ENCODE peak calls at places on chromosome 21, in ten cellular contexts. D is NCI-H1092, J is HFFc6, X is AG04450, M is H9, F is heart right ventricle, H is mammary epithelial cell, W is body of pancreas, Q is hippocampal formation, B is AG09319. V is an unnamed sample.

GRCh38 chr21:38300180-38300579 is 43.4 kb downstream of the KCNJ15 start:
- DNase-seq in D (no peak), J (no peak), X (no peak), M (no peak), F (no peak), H (no peak), W (no peak), Q (no peak), B (no peak), V (no peak)

GRCh38 chr21:36209626-36210171 is 53.1 kb downstream of the DOP1B start:
- DNase-seq in D (peak; percentile 23), J (peak; percentile 68), X (peak; percentile 56), M (peak; percentile 78), F (peak; percentile 19), H (peak; percentile 73), W (peak; percentile 82), Q (no peak), B (peak; percentile 36), V (peak; percentile 76)

GRCh38 chr21:38080888-38081287 is 164.6 kb upstream of the KCNJ6 start:
- DNase-seq in D (no peak), J (no peak), X (no peak), M (no peak), F (peak; percentile 14), H (no peak), W (no peak), Q (no peak), B (no peak), V (no peak)

GRCh38 chr21:32004281-32004680 is 131.5 kb downstream of the HUNK start:
- DNase-seq in D (no peak), J (no peak), X (no peak), M (no peak), F (no peak), H (no peak), W (no peak), Q (no peak), B (no peak), V (no peak)

GRCh38 chr21:41639336-41639735 is 127.5 kb downstream of the RIPK4 start:
- DNase-seq in D (no peak), J (no peak), X (no peak), M (no peak), F (no peak), H (no peak), W (no peak), Q (no peak), B (no peak), V (no peak)

GRCh38 chr21:36784942-36785341 is 86.0 kb downstream of the SIM2 start:
- DNase-seq in D (no peak), J (no peak), X (no peak), M (no peak), F (peak; percentile 57), H (no peak), W (no peak), Q (no peak), B (no peak), V (no peak)

GRCh38 chr21:32143222-32143939 is 135.5 kb downstream of the MIS18A start:
- DNase-seq in D (no peak), J (no peak), X (no peak), M (peak; percentile 43), F (peak; percentile 14), H (no peak), W (peak; percentile 3), Q (no peak), B (peak; percentile 14), V (no peak)

GRCh38 chr21:42595281-42596187 is 57.9 kb upstream of the PDE9A start:
- DNase-seq in D (no peak), J (no peak), X (no peak), M (no peak), F (no peak), H (no peak), W (no peak), Q (no peak), B (no peak), V (peak; percentile 41)

GRCh38 chr21:36806103-36806502 is 107.2 kb downstream of the SIM2 start:
- DNase-seq in D (no peak), J (no peak), X (no peak), M (no peak), F (no peak), H (no peak), W (no peak), Q (no peak), B (no peak), V (peak; percentile 64)

V was measured in islet precursor cell.